ENCODE peak calls at places on chromosomes 12 and 14, in six cellular contexts. R is mesendoderm, I is H9, D is IMR-90, Z is H1, S is neuronal stem cell. K is an unnamed sample. For H3K27me3, the result is how much of the 10 kb centered on the place peaks cover.

GRCh38 chr12:49362077-49362476 is 5.2 kb upstream of the SPATS2 start:
- DNase-seq in R (no peak), I (no peak), D (no peak), Z (no peak), S (no peak), K (no peak)

GRCh38 chr12:52086366-52086765 is 6.9 kb downstream of the SMIM41 start:
- DNase-seq in R (no peak), I (no peak), D (peak), Z (no peak), S (no peak), K (no peak)

GRCh38 chr14:60094306-60094897 is 2.7 kb downstream of the PCNX4 start:
- DNase-seq in R (peak), I (peak), D (peak), Z (no peak), S (no peak), K (peak)

GRCh38 chr12:11059784-11060183 is 2.3 kb downstream of the TAS2R46 start:
- DNase-seq in R (no peak), I (no peak), D (peak), Z (no peak), S (no peak), K (peak)

GRCh38 chr14:72800296-72800695 is 93.6 kb downstream of the DPF3 start:
- DNase-seq in R (no peak), I (no peak), D (no peak), Z (no peak), S (no peak), K (no peak)

GRCh38 chr12:12719496-12719895 is 2.3 kb downstream of the CDKN1B start:
- DNase-seq in R (no peak), I (no peak), D (no peak), Z (no peak), S (no peak), K (peak)

GRCh38 chr14:91891721-91892220 is 24.4 kb upstream of the TC2N start:
- DNase-seq in R (no peak), I (no peak), D (no peak), Z (no peak), S (no peak), K (no peak)

GRCh38 chr12:122371475-122372045 is 50.9 kb downstream of the CLIP1 start:
- DNase-seq in R (no peak), I (no peak), D (no peak), Z (no peak), S (no peak), K (peak)

GRCh38 chr14:88872976-88873375 is 48.5 kb downstream of the TTC8 start:
- DNase-seq in R (no peak), I (no peak), D (no peak), Z (no peak), S (no peak), K (no peak)

GRCh38 chr12:7207866-7208612 is 18.6 kb downstream of the PEX5 start:
- DNase-seq in R (no peak), I (no peak), D (no peak), Z (no peak), S (no peak), K (no peak)

GRCh38 chr14:55052259-55052930 is 948 bp downstream of the MAPK1IP1L start:
- DNase-seq in R (no peak), I (no peak), D (peak), Z (no peak), S (no peak), K (peak)

GRCh38 chr14:92690171-92691011 is 58.0 kb downstream of the LGMN start:
- DNase-seq in R (peak), I (peak), D (peak), Z (no peak), S (no peak), K (peak)

GRCh38 chr12:120774169-120774916 is 48.7 kb downstream of the ACADS start:
- DNase-seq in R (no peak), I (no peak), D (no peak), Z (no peak), S (no peak), K (no peak)

GRCh38 chr12:57148469-57149308 is 1.3 kb upstream of the LRP1-AS start:
- DNase-seq in R (no peak), I (no peak), D (peak), Z (no peak), S (no peak), K (peak)

GRCh38 chr12:6069452-6070093 is 54.9 kb downstream of the VWF start:
- DNase-seq in R (no peak), I (no peak), D (peak), Z (no peak), S (no peak), K (peak)

GRCh38 chr12:21542412-21542811 is 16.3 kb downstream of the SPX start:
- DNase-seq in R (no peak), I (no peak), D (no peak), Z (no peak), S (no peak), K (no peak)

GRCh38 chr14:90758959-90759358 is 57.3 kb downstream of the TTC7B start:
- DNase-seq in R (no peak), I (no peak), D (peak), Z (peak), S (no peak), K (peak)

GRCh38 chr14:23539209-23539866 is 12.2 kb downstream of the ZFHX2 start:
- DNase-seq in R (peak), I (peak), D (peak), Z (peak), S (peak), K (peak)

GRCh38 chr12:58592817-58593216 is 327.5 kb downstream of the LRIG3 start:
- DNase-seq in R (no peak), I (no peak), D (no peak), Z (no peak), S (no peak), K (no peak)

GRCh38 chr12:12088761-12089160 is 18.0 kb downstream of the BCL2L14 start:
- DNase-seq in R (no peak), I (peak), D (no peak), Z (no peak), S (no peak), K (no peak)

GRCh38 chr12:61758661-61759060 is 501.5 kb upstream of the USP15 start:
- DNase-seq in R (peak), I (no peak), D (no peak), Z (no peak), S (no peak), K (peak)

GRCh38 chr12:123617580-123617979 is 15.7 kb downstream of the DDX55 start:
- DNase-seq in R (no peak), I (peak), D (no peak), Z (no peak), S (no peak), K (no peak)
- H2BK15ac ChIP-seq in R (no peak), I (no peak), D (no peak), Z (no peak), S (no peak), K (no peak)

DNA sequence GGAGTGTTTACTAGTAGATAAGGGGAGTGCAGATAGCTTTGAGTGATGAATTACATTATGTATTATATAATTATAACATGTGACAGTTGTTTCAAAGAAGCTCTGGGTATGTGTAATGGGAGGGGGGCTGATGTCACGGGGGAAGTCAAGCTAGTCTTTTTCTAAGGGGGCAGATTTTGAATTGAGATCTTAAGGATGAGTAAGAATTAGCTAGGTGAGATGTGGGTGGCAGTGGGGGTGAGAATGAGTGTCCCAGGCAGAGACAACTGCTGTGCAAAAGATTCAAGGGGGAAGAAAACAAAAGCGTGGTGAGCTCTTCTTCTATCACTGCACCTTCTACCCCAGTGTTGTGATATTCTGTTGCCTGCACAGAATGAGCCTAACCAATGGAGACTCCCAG is 21.2 kb upstream of the SRRM4 start:
- DNase-seq in R (no peak), I (no peak), D (no peak), Z (no peak), S (no peak), K (no peak)
- H3K27me3 ChIP-seq in R (under half), I (under half), D (under half), Z (under half), S (under half), K (under half)

GRCh38 chr12:108855284-108856169 is 1.9 kb downstream of the SSH1 start:
- DNase-seq in R (peak), I (no peak), D (peak), Z (no peak), S (no peak), K (peak)

GRCh38 chr12:108856428-108857157 is 790 bp downstream of the SSH1 start:
- DNase-seq in R (peak), I (peak), D (peak), Z (peak), S (no peak), K (peak)

GRCh38 chr12:108857158-108857407 is 300 bp downstream of the SSH1 start:
- DNase-seq in R (no peak), I (no peak), D (no peak), Z (no peak), S (no peak), K (no peak)

GRCh38 chr12:108854453-108855283 is 2.7 kb downstream of the SSH1 start:
- DNase-seq in R (no peak), I (no peak), D (peak), Z (no peak), S (no peak), K (peak)

DNA sequence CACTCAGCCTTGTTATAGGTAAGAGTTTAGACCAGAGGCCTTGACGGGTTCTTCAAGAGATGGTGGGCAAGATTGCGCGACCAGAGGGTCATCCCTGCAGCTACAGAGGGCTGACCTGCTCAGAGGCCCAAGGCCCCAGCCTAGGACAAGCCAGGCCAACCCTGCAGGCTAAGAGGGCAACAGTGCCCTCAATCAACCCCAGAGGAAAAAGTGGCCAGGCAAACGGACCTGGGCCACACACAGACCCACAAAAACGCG is 1.3 kb downstream of the SSH1 start:
- DNase-seq in R (no peak), I (no peak), D (no peak), Z (no peak), S (no peak), K (no peak)
- H3K18ac ChIP-seq in R (peak), I (no peak), D (peak), Z (peak), S (peak), K (peak)

DNA sequence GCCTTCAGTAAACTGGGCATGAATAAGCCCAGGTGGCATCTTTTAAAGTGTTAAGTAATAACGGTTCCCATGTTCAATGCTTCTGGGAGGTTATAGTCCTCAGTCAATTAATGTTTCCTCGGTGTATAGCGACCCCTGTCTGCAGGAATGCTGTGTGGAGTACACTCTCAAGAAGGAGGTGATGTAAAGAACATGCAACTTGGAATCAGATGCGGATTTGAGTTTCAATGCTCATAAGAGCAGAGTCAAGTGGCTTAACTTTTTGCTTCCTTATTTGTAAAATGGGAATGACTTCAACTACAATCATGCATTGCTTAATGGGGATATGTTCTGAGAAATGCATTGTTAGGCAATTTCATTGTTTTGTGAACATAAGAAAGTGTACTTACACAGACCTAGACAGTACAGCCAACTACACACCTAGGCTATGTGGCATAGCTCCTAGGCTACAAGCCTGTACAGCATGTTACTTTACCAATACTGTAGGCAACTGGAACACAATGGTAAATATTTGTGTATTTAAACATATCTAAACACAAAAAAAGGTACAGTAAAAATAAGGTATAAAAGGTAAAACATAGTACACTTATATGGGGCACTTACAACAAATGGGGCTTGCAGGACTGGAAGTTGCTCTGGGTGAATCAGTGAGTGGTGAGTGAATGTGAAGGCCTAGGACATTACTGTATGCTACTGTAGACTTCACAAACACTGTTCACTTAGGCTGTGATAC is 6.7 kb upstream of the MRPS35 start:
- DNase-seq in R (peak), I (peak), D (peak), Z (peak), S (peak), K (peak)
- H2BK15ac ChIP-seq in R (no peak), I (no peak), D (no peak), Z (no peak), S (no peak), K (no peak)

GRCh38 chr12:109553929-109554500 is 19.3 kb downstream of the MMAB start:
- DNase-seq in R (no peak), I (no peak), D (no peak), Z (no peak), S (no peak), K (no peak)
- H3K27me3 ChIP-seq in R (under half), I (under half), D (under half), Z (under half), S (under half), K (half or more)

GRCh38 chr12:59891180-59891579 is 295.4 kb downstream of the SLC16A7 start:
- DNase-seq in R (no peak), I (no peak), D (no peak), Z (no peak), S (no peak), K (no peak)
- H3K18ac ChIP-seq in R (no peak), I (no peak), D (no peak), Z (no peak), S (no peak), K (no peak)